ENCODE peak calls at places on chromosomes 12 and 14, in four cellular contexts. One of them, this sample, is unnamed.
A peak's percentile ranks its signal among the peaks of the same experiment; 100 is the strongest.

GRCh38 chr14:38791862-38792261 is 311.2 kb downstream of the SEC23A start:
- DNase-seq in OCI-LY7: no peak
- DNase-seq in esophagus squamous epithelium: no peak
- DNase-seq in cardiac muscle cell: no peak
- DNase-seq in this sample: no peak

GRCh38 chr12:52037248-52037861 is 13.9 kb upstream of the NR4A1 start:
- DNase-seq in OCI-LY7: peak; percentile 52
- DNase-seq in cardiac muscle cell: peak; percentile 69
- DNase-seq in esophagus squamous epithelium: no peak
- DNase-seq in this sample: peak; percentile 54

GRCh38 chr12:125211464-125211863 is 146.2 kb downstream of the AACS start:
- DNase-seq in cardiac muscle cell: no peak
- DNase-seq in OCI-LY7: no peak
- DNase-seq in esophagus squamous epithelium: no peak
- DNase-seq in this sample: no peak

GRCh38 chr12:81245458-81245857 is 167.6 kb downstream of the ACSS3 start:
- DNase-seq in esophagus squamous epithelium: no peak
- DNase-seq in cardiac muscle cell: no peak
- DNase-seq in OCI-LY7: no peak
- DNase-seq in this sample: no peak

GRCh38 chr12:30835216-30835615 is 80.5 kb upstream of the CAPRIN2 start:
- DNase-seq in OCI-LY7: no peak
- DNase-seq in cardiac muscle cell: no peak
- DNase-seq in esophagus squamous epithelium: no peak
- DNase-seq in this sample: no peak

GRCh38 chr14:29215853-29216252 is 449.3 kb downstream of the FOXG1 start:
- DNase-seq in esophagus squamous epithelium: no peak
- DNase-seq in cardiac muscle cell: no peak
- DNase-seq in OCI-LY7: no peak
- DNase-seq in this sample: no peak

GRCh38 chr14:93954900-93955891 is 21.2 kb downstream of the ASB2 start:
- DNase-seq in OCI-LY7: peak; percentile 79
- DNase-seq in cardiac muscle cell: peak; percentile 66
- DNase-seq in esophagus squamous epithelium: peak; percentile 26
- DNase-seq in this sample: no peak

GRCh38 chr12:105092336-105092735 is 8.1 kb upstream of the ALDH1L2 start:
- DNase-seq in OCI-LY7: no peak
- DNase-seq in cardiac muscle cell: no peak
- DNase-seq in esophagus squamous epithelium: no peak
- DNase-seq in this sample: no peak

GRCh38 chr14:90781344-90781761 is 34.9 kb downstream of the TTC7B start:
- DNase-seq in OCI-LY7: no peak
- DNase-seq in esophagus squamous epithelium: no peak
- DNase-seq in cardiac muscle cell: no peak
- DNase-seq in this sample: no peak

GRCh38 chr12:94242871-94243270 is 94.5 kb downstream of the PLXNC1 start:
- DNase-seq in cardiac muscle cell: no peak
- DNase-seq in esophagus squamous epithelium: no peak
- DNase-seq in OCI-LY7: no peak
- DNase-seq in this sample: no peak

GRCh38 chr12:109307051-109307450 is 2.0 kb downstream of the FOXN4 start:
- DNase-seq in cardiac muscle cell: no peak
- DNase-seq in OCI-LY7: no peak
- DNase-seq in esophagus squamous epithelium: no peak
- DNase-seq in this sample: no peak

GRCh38 chr14:68268197-68268596 is 448.6 kb downstream of the RAD51B start:
- DNase-seq in esophagus squamous epithelium: no peak
- DNase-seq in OCI-LY7: peak; percentile 93
- DNase-seq in cardiac muscle cell: no peak
- DNase-seq in this sample: no peak

GRCh38 chr14:104143071-104143470 is 4.7 kb downstream of the KIF26A start:
- DNase-seq in cardiac muscle cell: no peak
- DNase-seq in OCI-LY7: no peak
- DNase-seq in esophagus squamous epithelium: no peak
- DNase-seq in this sample: peak; percentile 4

GRCh38 chr12:54227376-54227775 is 38.6 kb upstream of the SMUG1 start:
- DNase-seq in OCI-LY7: no peak
- DNase-seq in esophagus squamous epithelium: no peak
- DNase-seq in cardiac muscle cell: no peak
- DNase-seq in this sample: no peak

GRCh38 chr12:53414756-53415417 is 8.8 kb upstream of the AMHR2 start:
- DNase-seq in esophagus squamous epithelium: no peak
- DNase-seq in OCI-LY7: no peak
- DNase-seq in cardiac muscle cell: no peak
- DNase-seq in this sample: no peak

GRCh38 chr12:41121374-41121773 is 66.7 kb upstream of the PDZRN4 start:
- DNase-seq in OCI-LY7: no peak
- DNase-seq in cardiac muscle cell: no peak
- DNase-seq in esophagus squamous epithelium: no peak
- DNase-seq in this sample: no peak

GRCh38 chr12:2961705-2962104 is 2.5 kb downstream of the TEAD4 start:
- DNase-seq in esophagus squamous epithelium: no peak
- DNase-seq in OCI-LY7: no peak
- DNase-seq in cardiac muscle cell: no peak
- DNase-seq in this sample: no peak

DNA sequence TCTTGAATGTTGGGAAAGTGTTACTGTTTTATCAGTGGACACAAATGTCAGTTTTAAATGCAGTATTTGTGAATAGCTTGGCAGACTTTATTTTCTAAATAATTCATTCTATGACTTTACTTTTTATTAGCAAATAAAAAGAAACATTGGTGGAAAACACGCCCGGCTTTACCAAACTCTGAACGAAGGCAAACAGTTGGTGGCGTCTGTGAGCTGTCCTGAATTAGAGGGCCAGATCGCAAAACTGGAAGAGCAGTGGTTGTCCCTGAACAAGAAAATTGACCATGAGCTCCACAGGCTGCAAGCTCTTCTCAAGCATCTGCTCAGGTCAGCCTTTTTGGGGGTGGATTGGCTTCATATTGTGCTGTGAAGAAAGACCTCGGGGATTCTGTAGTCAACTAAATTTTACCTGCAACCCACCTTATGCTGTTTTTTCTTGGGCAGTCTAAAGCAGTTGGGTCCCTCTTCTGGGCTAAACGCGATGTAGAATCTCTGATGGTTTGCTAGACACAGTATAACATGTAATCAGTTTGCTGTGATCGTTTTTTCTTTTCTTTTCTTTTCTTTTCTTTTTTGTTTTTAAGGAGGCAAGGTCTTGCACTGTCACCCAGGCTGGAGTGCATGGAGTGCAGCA is 156.4 kb downstream of the ESR2 start:
- DNase-seq in esophagus squamous epithelium: no peak
- DNase-seq in OCI-LY7: peak; percentile 11
- DNase-seq in cardiac muscle cell: peak; percentile 35
- DNase-seq in this sample: no peak
- TF ChIP-seq CTCF in esophagus squamous epithelium: no peak
- TF ChIP-seq CTCF in OCI-LY7: peak; percentile 61
- TF ChIP-seq CTCF in cardiac muscle cell: peak; percentile 31
- TF ChIP-seq CTCF in this sample: no peak

DNA sequence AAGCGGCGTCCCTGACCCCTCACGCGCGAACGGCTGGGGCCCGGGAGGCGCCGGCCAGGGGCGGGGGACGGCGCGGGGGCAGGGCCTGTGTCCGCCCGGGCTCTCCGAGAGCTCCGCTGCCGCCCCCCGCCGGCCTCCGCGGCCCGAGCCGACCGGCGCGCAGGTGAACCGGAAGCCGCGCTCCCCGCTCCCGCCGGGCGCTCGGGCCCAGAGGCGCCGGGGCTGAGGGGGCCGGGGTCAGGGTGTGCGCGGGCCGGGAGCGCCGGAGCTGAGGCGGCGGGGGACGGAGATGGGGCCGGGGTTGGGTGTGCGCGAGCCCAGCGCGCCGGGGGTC is 403 bp downstream of the HIP1R start:
- DNase-seq in OCI-LY7: peak; percentile 75
- DNase-seq in cardiac muscle cell: peak; percentile 63
- DNase-seq in esophagus squamous epithelium: no peak
- DNase-seq in this sample: peak; percentile 68
- TF ChIP-seq CTCF in OCI-LY7: no peak
- TF ChIP-seq CTCF in cardiac muscle cell: no peak
- TF ChIP-seq CTCF in esophagus squamous epithelium: no peak
- TF ChIP-seq CTCF in this sample: no peak

GRCh38 chr12:51025748-51026654 is at the start of gene SLC11A2:
- DNase-seq in cardiac muscle cell: peak; percentile 96
- DNase-seq in esophagus squamous epithelium: peak; percentile 64
- DNase-seq in OCI-LY7: peak; percentile 94
- DNase-seq in this sample: peak; percentile 91
- TF ChIP-seq CTCF in cardiac muscle cell: no peak
- TF ChIP-seq CTCF in esophagus squamous epithelium: no peak
- TF ChIP-seq CTCF in OCI-LY7: no peak
- TF ChIP-seq CTCF in this sample: no peak

GRCh38 chr12:38926501-38926900 is 21.1 kb upstream of the CPNE8 start:
- DNase-seq in cardiac muscle cell: no peak
- DNase-seq in esophagus squamous epithelium: no peak
- DNase-seq in OCI-LY7: no peak
- DNase-seq in this sample: no peak

GRCh38 chr12:38919191-38919590 is 13.8 kb upstream of the CPNE8 start:
- DNase-seq in cardiac muscle cell: no peak
- DNase-seq in OCI-LY7: no peak
- DNase-seq in esophagus squamous epithelium: no peak
- DNase-seq in this sample: no peak

GRCh38 chr12:38915783-38916182 is 10.4 kb upstream of the CPNE8 start:
- DNase-seq in esophagus squamous epithelium: no peak
- DNase-seq in cardiac muscle cell: no peak
- DNase-seq in OCI-LY7: no peak
- DNase-seq in this sample: no peak

DNA sequence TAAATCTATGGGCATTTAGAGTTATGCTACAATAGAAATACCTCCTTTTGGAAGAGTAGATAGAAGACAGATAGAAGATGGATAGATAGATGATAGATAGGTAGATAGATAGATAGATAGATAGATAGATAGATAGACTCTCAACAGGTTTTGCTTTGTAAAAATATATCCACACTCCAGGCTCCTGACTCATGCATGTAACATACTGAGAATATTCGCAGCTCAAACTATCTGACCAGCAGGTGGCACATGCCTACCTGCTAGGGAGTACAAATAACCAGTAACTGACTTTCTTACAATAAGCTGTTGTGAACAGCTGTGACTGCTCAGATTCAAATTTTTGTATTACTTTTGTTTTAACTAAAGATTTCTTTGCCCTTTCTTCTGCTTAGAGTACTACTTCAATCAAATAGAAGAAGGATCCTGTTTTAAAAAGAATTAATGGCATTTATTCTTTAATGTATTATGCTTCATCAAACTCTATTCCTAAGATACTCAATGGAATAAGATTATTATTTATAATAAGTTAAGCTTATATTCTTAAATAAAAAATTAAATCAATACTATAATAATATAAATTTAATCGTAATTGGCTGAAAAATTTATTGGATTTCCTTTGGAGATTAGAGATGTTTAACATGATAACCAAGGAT is 15.8 kb upstream of the CPNE8 start:
- DNase-seq in cardiac muscle cell: peak; percentile 69
- DNase-seq in OCI-LY7: peak; percentile 43
- DNase-seq in esophagus squamous epithelium: no peak
- DNase-seq in this sample: peak; percentile 26
- TF ChIP-seq CTCF in cardiac muscle cell: peak; percentile 50
- TF ChIP-seq CTCF in OCI-LY7: peak; percentile 77
- TF ChIP-seq CTCF in esophagus squamous epithelium: peak; percentile 52
- TF ChIP-seq CTCF in this sample: peak; percentile 62

GRCh38 chr14:96284430-96284829 is 28.4 kb downstream of the BDKRB1 start:
- DNase-seq in cardiac muscle cell: no peak
- DNase-seq in OCI-LY7: no peak
- DNase-seq in esophagus squamous epithelium: no peak
- DNase-seq in this sample: no peak
- TF ChIP-seq CTCF in cardiac muscle cell: no peak
- TF ChIP-seq CTCF in OCI-LY7: no peak
- TF ChIP-seq CTCF in esophagus squamous epithelium: no peak
- TF ChIP-seq CTCF in this sample: no peak